ENCODE peak calls at places on chromosomes 11 and 22, in seven cellular contexts. One of them, this sample, is unnamed.

GRCh38 chr22:46823248-46823647 is 60.8 kb downstream of the TBC1D22A start:
- DNase-seq in lung microvascular endothelial cell: no peak
- DNase-seq in amygdala: no peak
- DNase-seq in HS-27A: no peak
- DNase-seq in stimulated activated CD4-positive, alpha-beta T cell treated with anti-CD3 and anti-CD28 coated beads, Interleukin-12 subunit alpha, Interleukin-12 subunit beta, amount 100 ng/mL, for 4 hours: no peak
- DNase-seq in cerebellum: no peak
- DNase-seq in breast epithelium: no peak
- DNase-seq in this sample: no peak

GRCh38 chr22:20479612-20480196 is 15.9 kb downstream of the KLHL22 start:
- DNase-seq in lung microvascular endothelial cell: no peak
- DNase-seq in amygdala: no peak
- DNase-seq in HS-27A: no peak
- DNase-seq in stimulated activated CD4-positive, alpha-beta T cell treated with anti-CD3 and anti-CD28 coated beads, Interleukin-12 subunit alpha, Interleukin-12 subunit beta, amount 100 ng/mL, for 4 hours: no peak
- DNase-seq in cerebellum: no peak
- DNase-seq in breast epithelium: no peak
- DNase-seq in this sample: no peak

GRCh38 chr22:37205046-37205445 is 7.2 kb downstream of the SSTR3 start:
- DNase-seq in lung microvascular endothelial cell: no peak
- DNase-seq in amygdala: no peak
- DNase-seq in HS-27A: no peak
- DNase-seq in stimulated activated CD4-positive, alpha-beta T cell treated with anti-CD3 and anti-CD28 coated beads, Interleukin-12 subunit alpha, Interleukin-12 subunit beta, amount 100 ng/mL, for 4 hours: no peak
- DNase-seq in cerebellum: no peak
- DNase-seq in breast epithelium: no peak
- DNase-seq in this sample: no peak

GRCh38 chr11:106391771-106392412 is 314.4 kb downstream of the AASDHPPT start:
- DNase-seq in lung microvascular endothelial cell: no peak
- DNase-seq in amygdala: no peak
- DNase-seq in HS-27A: peak
- DNase-seq in stimulated activated CD4-positive, alpha-beta T cell treated with anti-CD3 and anti-CD28 coated beads, Interleukin-12 subunit alpha, Interleukin-12 subunit beta, amount 100 ng/mL, for 4 hours: no peak
- DNase-seq in cerebellum: no peak
- DNase-seq in breast epithelium: no peak
- DNase-seq in this sample: peak

GRCh38 chr22:47340851-47341436 is 578.5 kb downstream of the TBC1D22A start:
- DNase-seq in lung microvascular endothelial cell: no peak
- DNase-seq in amygdala: no peak
- DNase-seq in HS-27A: no peak
- DNase-seq in stimulated activated CD4-positive, alpha-beta T cell treated with anti-CD3 and anti-CD28 coated beads, Interleukin-12 subunit alpha, Interleukin-12 subunit beta, amount 100 ng/mL, for 4 hours: no peak
- DNase-seq in cerebellum: no peak
- DNase-seq in breast epithelium: no peak
- DNase-seq in this sample: no peak

GRCh38 chr22:50733521-50734342 is 4.3 kb upstream of the ACR start:
- DNase-seq in lung microvascular endothelial cell: no peak
- DNase-seq in amygdala: peak
- DNase-seq in HS-27A: no peak
- DNase-seq in stimulated activated CD4-positive, alpha-beta T cell treated with anti-CD3 and anti-CD28 coated beads, Interleukin-12 subunit alpha, Interleukin-12 subunit beta, amount 100 ng/mL, for 4 hours: no peak
- DNase-seq in cerebellum: peak
- DNase-seq in breast epithelium: no peak
- DNase-seq in this sample: peak

GRCh38 chr11:121671276-121672168 is 218.8 kb upstream of the SORL1-AS1 start:
- DNase-seq in lung microvascular endothelial cell: no peak
- DNase-seq in amygdala: peak
- DNase-seq in HS-27A: no peak
- DNase-seq in stimulated activated CD4-positive, alpha-beta T cell treated with anti-CD3 and anti-CD28 coated beads, Interleukin-12 subunit alpha, Interleukin-12 subunit beta, amount 100 ng/mL, for 4 hours: no peak
- DNase-seq in cerebellum: no peak
- DNase-seq in breast epithelium: no peak
- DNase-seq in this sample: no peak

GRCh38 chr22:19291218-19291579 is 320 bp downstream of the CLTCL1 start:
- DNase-seq in lung microvascular endothelial cell: peak
- DNase-seq in amygdala: peak
- DNase-seq in HS-27A: no peak
- DNase-seq in stimulated activated CD4-positive, alpha-beta T cell treated with anti-CD3 and anti-CD28 coated beads, Interleukin-12 subunit alpha, Interleukin-12 subunit beta, amount 100 ng/mL, for 4 hours: peak
- DNase-seq in cerebellum: no peak
- DNase-seq in breast epithelium: no peak
- DNase-seq in this sample: peak

GRCh38 chr11:107467754-107468153 is 10.1 kb upstream of the CWF19L2 start:
- DNase-seq in lung microvascular endothelial cell: no peak
- DNase-seq in amygdala: no peak
- DNase-seq in HS-27A: no peak
- DNase-seq in stimulated activated CD4-positive, alpha-beta T cell treated with anti-CD3 and anti-CD28 coated beads, Interleukin-12 subunit alpha, Interleukin-12 subunit beta, amount 100 ng/mL, for 4 hours: no peak
- DNase-seq in cerebellum: no peak
- DNase-seq in breast epithelium: no peak
- DNase-seq in this sample: no peak

GRCh38 chr22:44146088-44146861 is 34.5 kb upstream of the PARVG start:
- DNase-seq in lung microvascular endothelial cell: no peak
- DNase-seq in amygdala: no peak
- DNase-seq in HS-27A: no peak
- DNase-seq in stimulated activated CD4-positive, alpha-beta T cell treated with anti-CD3 and anti-CD28 coated beads, Interleukin-12 subunit alpha, Interleukin-12 subunit beta, amount 100 ng/mL, for 4 hours: no peak
- DNase-seq in cerebellum: no peak
- DNase-seq in breast epithelium: no peak
- DNase-seq in this sample: no peak

GRCh38 chr11:112334381-112334780 is 73.7 kb upstream of the PLET1 start:
- DNase-seq in lung microvascular endothelial cell: peak
- DNase-seq in amygdala: no peak
- DNase-seq in HS-27A: no peak
- DNase-seq in stimulated activated CD4-positive, alpha-beta T cell treated with anti-CD3 and anti-CD28 coated beads, Interleukin-12 subunit alpha, Interleukin-12 subunit beta, amount 100 ng/mL, for 4 hours: no peak
- DNase-seq in cerebellum: no peak
- DNase-seq in breast epithelium: no peak
- DNase-seq in this sample: no peak

GRCh38 chr11:57131080-57131790 is 50.5 kb upstream of the LRRC55 start:
- DNase-seq in lung microvascular endothelial cell: peak
- DNase-seq in amygdala: no peak
- DNase-seq in HS-27A: no peak
- DNase-seq in stimulated activated CD4-positive, alpha-beta T cell treated with anti-CD3 and anti-CD28 coated beads, Interleukin-12 subunit alpha, Interleukin-12 subunit beta, amount 100 ng/mL, for 4 hours: no peak
- DNase-seq in cerebellum: no peak
- DNase-seq in breast epithelium: no peak
- DNase-seq in this sample: peak

GRCh38 chr11:45264839-45265515 is 21.2 kb downstream of the SYT13 start:
- DNase-seq in lung microvascular endothelial cell: peak
- DNase-seq in amygdala: no peak
- DNase-seq in HS-27A: peak
- DNase-seq in stimulated activated CD4-positive, alpha-beta T cell treated with anti-CD3 and anti-CD28 coated beads, Interleukin-12 subunit alpha, Interleukin-12 subunit beta, amount 100 ng/mL, for 4 hours: no peak
- DNase-seq in cerebellum: no peak
- DNase-seq in breast epithelium: no peak
- DNase-seq in this sample: peak

This sample was measured in EL.